ENCODE peak calls at places on chromosome 2, in seven cellular contexts. E is HepG2, K is stomach, J is K562, O is sigmoid colon, U is transverse colon, Y is ovary. A is an unnamed sample. For H3K36me3, the result is how much of the 10 kb centered on the place peaks cover.

GRCh38 chr2:74199871-74200305 is 1.5 kb downstream of the MTHFD2 start:
- DNase-seq in E (no peak), K (no peak), J (peak), O (no peak), U (no peak), Y (no peak), A (no peak)

GRCh38 chr2:221102896-221103688 is 469.0 kb downstream of the EPHA4 start:
- DNase-seq in E (no peak), K (no peak), J (no peak), O (no peak), U (no peak), Y (no peak), A (no peak)

GRCh38 chr2:232980683-232981082 is 32.4 kb downstream of the NGEF start:
- DNase-seq in E (no peak), K (no peak), J (no peak), O (no peak), U (no peak), Y (no peak), A (no peak)

GRCh38 chr2:176098366-176099158 is 1.0 kb upstream of the HOXD12 start:
- DNase-seq in E (no peak), K (peak), J (no peak), O (no peak), U (no peak), Y (no peak), A (no peak)

GRCh38 chr2:166410828-166411472 is 35.2 kb upstream of the SCN9A start:
- DNase-seq in E (peak), K (no peak), J (peak), O (no peak), U (no peak), Y (no peak), A (no peak)

GRCh38 chr2:124692707-124693106 is 667.6 kb downstream of the CNTNAP5 start:
- DNase-seq in E (no peak), K (no peak), J (no peak), O (no peak), U (no peak), Y (no peak), A (peak)

GRCh38 chr2:231918501-231919330 is 7.5 kb downstream of the NPPC start:
- DNase-seq in E (no peak), K (no peak), J (no peak), O (no peak), U (no peak), Y (no peak), A (no peak)

GRCh38 chr2:125861461-125861860 is 794.5 kb upstream of the GYPC start:
- DNase-seq in E (no peak), K (no peak), J (no peak), O (no peak), U (no peak), Y (no peak), A (no peak)

GRCh38 chr2:147399011-147399410 is 445.8 kb upstream of the ACVR2A start:
- DNase-seq in E (no peak), K (no peak), J (no peak), O (no peak), U (no peak), Y (no peak), A (no peak)

GRCh38 chr2:142033393-142033792 is 97.4 kb downstream of the LRP1B start:
- DNase-seq in E (no peak), K (no peak), J (no peak), O (no peak), U (no peak), Y (no peak), A (no peak)

GRCh38 chr2:241154915-241155314 is 4.6 kb downstream of the PPP1R7 start:
- DNase-seq in E (no peak), K (no peak), J (no peak), O (no peak), U (no peak), Y (no peak), A (no peak)

GRCh38 chr2:237864030-237864931 is 4.9 kb downstream of the RAMP1 start:
- DNase-seq in E (no peak), K (no peak), J (no peak), O (peak), U (no peak), Y (no peak), A (no peak)

GRCh38 chr2:36389081-36389480 is 33.5 kb downstream of the CRIM1 start:
- DNase-seq in E (no peak), K (no peak), J (no peak), O (no peak), U (no peak), Y (no peak), A (no peak)

GRCh38 chr2:131038258-131039100 is 54.8 kb downstream of the FAM168B start:
- DNase-seq in E (no peak), K (no peak), J (no peak), O (peak), U (no peak), Y (no peak), A (no peak)

GRCh38 chr2:56448999-56449431 is 265.2 kb downstream of the CCDC85A start:
- DNase-seq in E (peak), K (peak), J (no peak), O (no peak), U (peak), Y (no peak), A (no peak)
- TF ChIP-seq EP300 in E (no peak), K (no peak), J (no peak), O (no peak), U (no peak), Y (no peak), A (no peak)

DNA sequence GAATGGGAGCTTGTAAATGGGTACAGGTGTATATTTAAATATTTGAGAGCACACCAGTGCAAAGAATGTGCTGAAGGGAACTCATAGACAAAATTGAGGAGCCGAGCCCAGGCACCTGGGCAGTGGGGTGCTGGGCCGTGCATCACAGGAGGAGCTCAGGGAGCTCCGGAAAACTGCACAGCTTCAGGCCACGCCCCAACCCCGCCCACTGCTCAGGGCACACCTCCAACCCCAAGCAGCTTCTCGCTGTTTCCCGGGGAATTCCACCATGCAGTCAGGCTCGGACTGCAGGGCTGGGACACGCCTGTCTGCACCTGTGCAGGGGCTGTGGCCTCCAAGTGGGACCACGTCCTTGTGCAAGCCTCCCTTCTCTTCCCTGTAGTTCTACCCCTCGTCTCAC is 243.1 kb downstream of the HDAC4 start:
- DNase-seq in E (no peak), K (peak), J (peak), O (peak), U (peak), Y (peak), A (peak)
- H3K36me3 ChIP-seq in E (under half), K (half or more), J (under half), O (half or more), U (under half), Y (under half), A (half or more)

DNA sequence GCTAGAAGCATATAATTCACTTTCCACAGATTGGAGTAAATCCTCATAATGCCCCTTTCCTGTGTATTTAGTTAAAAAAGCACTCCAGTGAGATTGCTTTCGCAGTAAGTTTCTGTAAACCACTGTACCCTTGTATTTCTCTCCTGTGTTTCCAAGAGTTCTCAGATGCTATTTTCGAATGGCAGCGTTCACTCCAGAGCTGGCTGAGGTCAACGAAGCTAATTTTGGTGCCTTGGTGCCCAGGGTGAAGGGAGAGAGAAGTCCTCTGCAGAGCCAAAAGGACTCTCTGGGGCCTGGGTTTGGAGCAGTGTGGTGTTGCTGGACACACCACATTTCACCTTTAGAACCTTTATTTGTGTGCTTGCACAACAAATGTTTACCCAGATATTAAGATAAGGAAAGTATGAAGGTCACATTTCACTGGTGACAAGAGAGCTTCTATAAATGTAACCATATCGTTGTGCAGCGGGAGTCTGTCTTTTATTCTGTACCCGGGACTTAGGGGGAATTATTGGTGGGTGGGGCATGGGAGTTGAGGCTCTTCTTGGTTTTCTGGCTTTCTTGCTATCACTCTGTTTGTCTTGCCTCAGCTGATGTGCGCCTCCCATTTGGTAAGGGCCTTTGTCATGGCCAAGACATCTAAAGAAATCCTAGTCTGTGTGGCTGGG is 9.9 kb downstream of the EPAS1 start:
- DNase-seq in E (peak), K (no peak), J (no peak), O (no peak), U (no peak), Y (no peak), A (no peak)
- TF ChIP-seq CTCF in E (no peak), K (no peak), J (no peak), O (no peak), U (no peak), Y (no peak), A (no peak)

DNA sequence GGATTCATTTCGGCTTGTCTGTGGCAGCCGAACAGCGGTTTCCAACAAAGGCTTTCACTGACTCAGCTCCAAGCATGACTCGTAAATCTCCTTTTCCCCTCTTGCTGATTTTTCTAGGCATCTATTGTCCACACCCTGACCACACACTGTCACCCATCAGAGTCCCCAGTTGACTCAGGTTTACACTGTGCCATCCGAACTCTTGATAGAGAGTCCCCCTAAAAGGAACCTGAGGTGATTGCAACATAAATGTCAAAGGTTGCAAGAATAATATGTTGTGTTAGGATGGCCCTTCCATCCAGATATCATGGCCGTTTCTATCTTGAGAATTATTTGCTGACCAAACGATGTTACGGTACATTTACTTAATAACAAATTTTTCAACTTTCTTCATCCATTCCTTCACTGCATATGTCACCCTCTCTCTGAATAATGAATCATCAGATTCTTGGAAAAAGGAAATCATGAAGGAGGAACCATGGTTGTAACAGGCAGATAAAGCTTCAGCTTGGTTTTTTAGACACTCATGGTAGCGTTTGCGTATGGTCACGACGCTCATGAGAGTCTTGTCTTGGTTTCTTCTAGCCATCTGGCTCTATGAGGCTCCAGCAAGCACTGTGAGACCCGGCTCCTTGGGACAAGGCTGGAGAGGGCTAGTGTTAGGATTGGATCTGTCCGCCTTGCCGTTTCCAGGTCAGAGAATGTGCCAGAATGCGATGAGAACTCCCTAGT is 72.1 kb downstream of the NPAS2 start:
- DNase-seq in E (peak), K (no peak), J (peak), O (no peak), U (no peak), Y (no peak), A (no peak)
- TF ChIP-seq EP300 in E (peak), K (no peak), J (peak), O (no peak), U (no peak), Y (no peak), A (no peak)

GRCh38 chr2:53820038-53820437 is 33.2 kb downstream of the ERLEC1 start:
- DNase-seq in E (no peak), K (no peak), J (no peak), O (no peak), U (no peak), Y (no peak), A (no peak)

GRCh38 chr2:53821810-53822209 is 35.0 kb downstream of the ERLEC1 start:
- DNase-seq in E (no peak), K (no peak), J (no peak), O (no peak), U (no peak), Y (no peak), A (no peak)

GRCh38 chr2:53820711-53821110 is 33.9 kb downstream of the ERLEC1 start:
- DNase-seq in E (no peak), K (no peak), J (no peak), O (no peak), U (no peak), Y (no peak), A (no peak)

GRCh38 chr2:53819627-53820026 is 32.8 kb downstream of the ERLEC1 start:
- DNase-seq in E (no peak), K (no peak), J (no peak), O (no peak), U (no peak), Y (no peak), A (no peak)

DNA sequence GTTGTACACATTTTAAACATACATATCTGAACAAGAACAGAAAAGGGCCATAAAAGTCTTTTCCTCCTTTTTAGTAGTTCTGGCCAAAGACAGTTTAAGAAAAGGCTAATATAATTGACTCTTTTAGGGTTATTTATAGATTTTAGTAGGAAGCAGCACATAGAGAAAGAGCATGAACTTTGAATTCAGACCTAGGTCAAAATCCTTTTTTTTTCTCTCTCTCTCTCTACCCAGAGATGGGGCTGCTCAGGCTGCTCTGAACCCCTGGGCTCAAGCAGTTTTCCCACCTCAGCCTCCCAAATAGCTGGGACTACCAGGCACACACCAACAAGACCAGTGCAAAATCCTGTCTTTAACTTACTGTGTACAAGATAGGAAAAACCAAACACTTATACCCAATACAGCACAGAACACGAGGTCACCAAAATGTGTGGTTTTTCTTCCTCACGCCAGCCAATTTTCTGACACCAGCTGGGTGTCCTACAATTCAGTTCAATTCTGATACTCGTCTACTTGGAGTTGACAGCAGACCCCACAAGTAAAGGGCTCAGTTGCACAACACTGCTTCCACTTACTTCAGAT is 32.1 kb downstream of the ERLEC1 start:
- DNase-seq in E (no peak), K (no peak), J (no peak), O (no peak), U (no peak), Y (no peak), A (no peak)
- H3K36me3 ChIP-seq in E (under half), K (half or more), J (under half), O (half or more), U (under half), Y (under half), A (under half)

DNA sequence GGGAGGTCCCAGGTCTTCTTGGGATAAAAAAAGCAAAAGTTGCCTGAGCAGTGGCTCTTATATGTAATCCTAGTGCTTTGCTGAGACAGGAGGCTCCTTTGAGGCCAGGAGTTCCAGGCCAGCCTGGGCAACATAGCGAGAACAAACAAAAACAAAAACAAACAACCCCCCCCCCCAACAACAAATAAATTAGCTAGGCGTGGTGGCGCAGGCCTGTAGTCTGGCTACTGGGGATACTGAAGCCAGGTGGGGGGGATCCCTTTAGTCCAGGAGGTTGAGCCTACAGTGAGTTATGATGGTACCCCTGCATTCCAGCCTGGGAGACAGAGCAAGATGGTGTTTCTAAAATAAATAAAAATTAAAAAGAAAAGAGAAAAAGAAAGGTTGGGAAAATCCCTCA is 5.4 kb downstream of the GAREM2 start:
- DNase-seq in E (no peak), K (no peak), J (no peak), O (no peak), U (no peak), Y (no peak), A (no peak)
- TF ChIP-seq CTCF in E (no peak), K (no peak), J (no peak), O (no peak), U (no peak), Y (no peak), A (no peak)

A was measured in tibial nerve.